ENCODE peak calls at places on chromosomes 4 and X, in five cellular contexts. G, L, P, B and Y are unnamed samples.
A peak's percentile ranks its signal among the peaks of the same experiment; 100 is the strongest.

GRCh38 chrX:81120270-81120935 is 81.3 kb downstream of the HMGN5 start:
- DNase-seq in P (no peak), B (no peak), L (no peak), G (no peak), Y (peak; percentile 36)

GRCh38 chr4:104967034-104967401 is 179.7 kb upstream of the TET2 start:
- DNase-seq in P (no peak), L (peak; percentile 66), B (no peak), G (no peak), Y (no peak)

GRCh38 chr4:150820409-150820808 is 194.7 kb downstream of the LRBA start:
- DNase-seq in B (no peak), P (no peak), L (no peak), G (no peak), Y (no peak)

GRCh38 chr4:184764601-184765000 is 30.7 kb upstream of the CENPU start:
- DNase-seq in L (no peak), P (no peak), B (no peak), G (no peak), Y (no peak)

GRCh38 chrX:132044953-132045352 is 21.9 kb downstream of the STK26 start:
- DNase-seq in G (no peak), B (no peak), L (no peak), P (peak; percentile 1), Y (no peak)

GRCh38 chrX:122586831-122587230 is 597.2 kb upstream of the GRIA3 start:
- DNase-seq in P (no peak), B (no peak), L (no peak), G (no peak), Y (no peak)

GRCh38 chrX:136185409-136186022 is 38.2 kb downstream of the FHL1 start:
- DNase-seq in L (no peak), P (peak; percentile 62), G (peak; percentile 28), B (no peak), Y (no peak)

GRCh38 chr4:110196206-110196870 is 2.1 kb downstream of the ELOVL6 start:
- DNase-seq in L (no peak), B (peak; percentile 20), P (peak; percentile 30), G (peak; percentile 6), Y (peak; percentile 30)

GRCh38 chrX:134929813-134930212 is 61.0 kb upstream of the SMIM10 start:
- DNase-seq in G (no peak), B (no peak), P (no peak), L (no peak), Y (no peak)

GRCh38 chr4:159248383-159249178 is 145.7 kb downstream of the RAPGEF2 start:
- DNase-seq in G (no peak), L (no peak), P (peak; percentile 86), B (no peak), Y (peak; percentile 53)

GRCh38 chrX:2457289-2458133 is 43.3 kb downstream of the DHRSX start:
- DNase-seq in L (no peak), G (no peak), P (no peak), B (no peak), Y (no peak)